ENCODE peak calls at places on chromosomes 1 and 21, in six cellular contexts. V is A673, Z is HFF-Myc, O is tibial artery, E is A549, X is IMR-90. R is an unnamed sample.

GRCh38 chr1:30718091-30718635 is 5.2 kb downstream of the MATN1 start:
- DNase-seq in E (peak), Z (peak), X (peak), V (peak), O (peak), R (peak)

GRCh38 chr1:95084317-95085176 is 11.8 kb upstream of the ALG14 start:
- DNase-seq in X (peak), V (peak), O (no peak), Z (peak), E (peak), R (no peak)

GRCh38 chr1:76130992-76131391 is 56.4 kb downstream of the ST6GALNAC3 start:
- DNase-seq in E (no peak), X (no peak), V (no peak), O (no peak), Z (no peak), R (no peak)

GRCh38 chr21:26557106-26557505 is 16.0 kb downstream of the CYYR1 start:
- DNase-seq in Z (no peak), X (no peak), V (peak), E (no peak), O (no peak), R (no peak)

GRCh38 chr1:70685300-70686286 is 274.5 kb downstream of the CTH start:
- DNase-seq in X (peak), E (peak), O (peak), V (peak), Z (peak), R (peak)

GRCh38 chr1:218659911-218660677 is 315.0 kb downstream of the TGFB2 start:
- DNase-seq in Z (no peak), X (no peak), V (no peak), E (no peak), O (no peak), R (no peak)

GRCh38 chr1:99292946-99293345 is 28.7 kb downstream of the PLPPR4 start:
- DNase-seq in E (no peak), O (no peak), Z (no peak), X (no peak), V (no peak), R (no peak)

GRCh38 chr1:156082111-156083091 is at the start of gene MEX3A:
- DNase-seq in Z (no peak), V (peak), X (peak), E (peak), O (peak), R (no peak)

GRCh38 chr1:240739754-240740153 is 127.8 kb upstream of the GREM2 start:
- DNase-seq in E (no peak), Z (no peak), X (peak), V (no peak), O (no peak), R (no peak)

GRCh38 chr1:62727656-62728396 is 39.6 kb upstream of the DOCK7 start:
- DNase-seq in E (no peak), V (no peak), X (peak), Z (no peak), O (no peak), R (no peak)

GRCh38 chr1:155166373-155167165 is 6.5 kb downstream of the KRTCAP2 start:
- DNase-seq in O (peak), Z (no peak), V (peak), X (no peak), E (no peak), R (no peak)

GRCh38 chr1:8349473-8349865 is 31.6 kb downstream of the SLC45A1 start:
- DNase-seq in X (no peak), V (no peak), O (no peak), E (no peak), Z (no peak), R (no peak)

GRCh38 chr1:235077571-235078479 is 50.8 kb downstream of the TOMM20 start:
- DNase-seq in O (no peak), Z (no peak), X (peak), E (peak), V (no peak), R (no peak)

GRCh38 chr1:54623216-54624007 is at the start of gene FAM151A:
- DNase-seq in O (no peak), Z (no peak), V (no peak), X (no peak), E (no peak), R (no peak)

GRCh38 chr1:88462481-88463261 is 221.4 kb upstream of the PKN2 start:
- DNase-seq in O (no peak), Z (no peak), X (peak), V (peak), E (peak), R (no peak)

GRCh38 chr1:53899206-53899628 is 5.2 kb downstream of the DIO1 start:
- DNase-seq in Z (no peak), V (no peak), E (no peak), X (peak), O (no peak), R (peak)

GRCh38 chr1:220221670-220222069 is 50.6 kb downstream of the RAB3GAP2 start:
- DNase-seq in X (no peak), V (no peak), E (no peak), Z (no peak), O (no peak), R (no peak)

GRCh38 chr1:26907071-26907922 is 6.5 kb downstream of the NR0B2 start:
- DNase-seq in O (no peak), V (no peak), Z (peak), E (peak), X (peak), R (peak)

GRCh38 chr1:234478152-234478480 is 863 bp downstream of the TARBP1 start:
- DNase-seq in E (peak), V (peak), X (peak), Z (no peak), O (peak), R (no peak)

DNA sequence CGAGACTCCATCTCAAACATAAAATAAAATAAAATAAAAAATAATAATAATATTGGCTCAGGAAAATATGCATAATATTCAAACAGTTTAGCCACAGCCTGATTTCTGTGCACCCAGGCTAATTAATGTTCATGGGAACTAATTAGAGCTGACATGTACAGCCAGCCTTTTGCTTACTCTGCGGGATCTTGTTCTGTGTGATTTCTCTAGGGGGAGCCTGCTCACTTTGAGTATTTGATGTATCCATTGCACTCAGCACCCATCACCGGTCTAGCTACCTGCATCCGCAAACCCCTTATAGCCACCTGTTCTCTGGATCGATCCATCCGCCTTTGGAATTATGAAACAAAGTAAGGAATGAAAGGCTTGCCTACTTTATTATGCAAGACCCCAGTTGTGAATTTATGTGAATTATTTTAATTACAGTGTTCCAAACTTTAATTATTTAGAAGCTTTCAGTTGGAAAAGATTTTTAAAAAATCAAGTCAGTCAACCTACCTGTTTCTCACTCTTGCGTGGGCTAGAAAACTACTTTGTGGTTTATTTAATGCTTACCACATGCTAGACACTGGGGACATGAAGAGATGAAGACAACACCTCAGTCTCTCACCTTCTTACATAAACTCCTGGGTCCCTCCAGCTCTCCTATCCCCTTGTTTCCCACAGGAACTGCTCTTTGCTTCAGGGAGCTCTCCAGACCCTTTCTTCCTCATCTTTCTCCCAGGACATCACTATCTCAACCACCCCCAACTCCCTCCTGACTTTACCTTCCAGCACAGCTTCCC is 25.4 kb downstream of the CFAP57 start:
- DNase-seq in E (no peak), X (no peak), Z (no peak), V (peak), O (no peak), R (no peak)
- TF ChIP-seq CTCF in E (no peak), X (no peak), Z (no peak), V (peak), O (no peak), R (no peak)

DNA sequence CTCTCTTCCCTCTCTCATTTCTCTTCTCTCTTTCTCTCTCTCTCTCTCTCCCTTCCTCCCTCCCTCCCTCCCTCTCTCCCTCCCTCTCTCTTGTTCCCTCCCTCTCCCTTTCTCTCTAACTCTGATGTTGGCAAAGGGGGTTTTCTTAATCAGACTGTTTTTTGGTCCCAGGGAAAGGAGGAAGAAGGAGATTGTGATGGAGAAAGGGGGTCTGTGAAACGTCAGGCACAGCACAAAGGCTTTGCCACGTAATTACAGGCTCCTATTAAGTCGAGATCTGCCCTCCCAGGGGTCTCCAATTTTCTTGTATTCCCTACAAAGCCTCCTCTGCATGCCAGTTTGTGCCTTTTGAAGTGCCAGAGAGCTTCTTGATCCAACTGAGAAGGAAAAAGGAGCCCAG is 920 bp upstream of the PRRX1 start:
- DNase-seq in V (no peak), Z (no peak), O (no peak), X (peak), E (no peak), R (no peak)
- H3K4me3 ChIP-seq in V (peak), Z (peak), O (peak), X (peak), E (peak), R (peak)

GRCh38 chr1:68346192-68346808 is 103.5 kb downstream of the RPE65 start:
- DNase-seq in Z (no peak), V (peak), X (peak), E (peak), O (no peak), R (no peak)
- TF ChIP-seq CTCF in Z (peak), V (peak), X (peak), E (peak), O (peak), R (peak)

DNA sequence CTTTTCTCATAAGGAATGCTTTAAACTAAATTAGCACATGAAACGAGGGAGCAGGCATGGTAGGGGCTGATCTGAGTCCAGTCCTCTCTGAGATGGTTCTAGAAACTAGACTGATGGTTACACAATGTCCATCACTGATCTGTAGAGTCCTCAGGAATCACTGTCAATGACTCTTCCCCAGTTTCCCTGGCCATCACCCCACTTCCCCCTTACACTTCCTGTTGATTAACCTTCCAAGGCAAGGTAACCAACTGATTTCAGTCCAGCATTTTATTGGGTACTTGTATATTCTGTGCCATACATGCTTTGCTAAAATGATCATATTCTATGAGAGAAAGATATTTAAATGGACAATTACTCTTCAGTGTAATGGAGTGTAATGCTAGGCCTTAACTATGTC is 100.6 kb upstream of the ARTN start:
- DNase-seq in V (no peak), E (no peak), X (no peak), Z (no peak), O (no peak), R (no peak)
- H3K4me3 ChIP-seq in V (no peak), E (no peak), X (no peak), Z (no peak), O (no peak), R (no peak)

GRCh38 chr1:209879539-209879938 is 51.8 kb downstream of the UTP25 start:
- DNase-seq in Z (no peak), X (no peak), O (no peak), V (no peak), E (peak), R (no peak)
- TF ChIP-seq CTCF in Z (no peak), X (no peak), O (no peak), V (no peak), E (no peak), R (no peak)

DNA sequence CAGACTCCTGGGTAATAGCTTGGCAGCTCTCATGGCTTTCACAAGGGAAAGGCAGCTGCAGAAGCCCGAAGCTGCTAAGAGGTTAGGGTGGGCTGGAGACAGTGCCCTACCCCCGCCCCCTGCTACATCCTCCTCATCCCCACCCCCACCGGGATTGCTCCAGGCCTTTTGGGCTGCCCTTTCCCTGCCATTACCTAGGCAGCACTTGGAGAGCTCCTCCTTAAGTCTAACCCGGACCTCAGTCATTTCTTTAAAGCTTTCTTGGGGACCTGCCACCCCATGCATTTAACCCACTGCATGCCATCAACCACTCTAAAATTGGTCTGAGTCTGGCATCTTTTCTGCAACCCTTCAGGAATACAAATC is 3.8 kb downstream of the ACKR1 start:
- DNase-seq in V (no peak), O (no peak), E (no peak), X (no peak), Z (no peak), R (no peak)
- H3K4me3 ChIP-seq in V (no peak), O (no peak), E (no peak), X (no peak), Z (no peak), R (no peak)

DNA sequence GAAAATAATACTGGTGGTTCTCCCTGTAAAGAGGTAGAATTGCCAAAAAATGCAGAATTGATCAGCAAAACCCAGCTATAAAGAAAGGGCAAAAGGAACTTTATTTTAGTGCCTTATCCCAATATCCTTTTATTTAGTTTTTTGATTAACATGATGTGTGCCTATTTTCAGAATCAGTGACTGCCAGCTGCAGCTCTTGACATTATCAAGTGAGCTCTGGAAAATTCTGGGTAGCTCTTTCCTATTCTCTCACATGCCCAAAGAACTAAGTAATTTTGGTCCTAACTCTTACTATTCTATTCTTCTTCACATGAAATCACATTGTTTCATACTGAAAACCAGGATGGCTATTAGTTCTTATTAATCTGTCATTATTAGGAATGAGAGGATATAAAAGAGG is 22.1 kb downstream of the WNT2B start:
- DNase-seq in Z (no peak), E (no peak), V (no peak), X (no peak), O (no peak), R (no peak)
- TF ChIP-seq CTCF in Z (no peak), E (no peak), V (no peak), X (no peak), O (no peak), R (no peak)

DNA sequence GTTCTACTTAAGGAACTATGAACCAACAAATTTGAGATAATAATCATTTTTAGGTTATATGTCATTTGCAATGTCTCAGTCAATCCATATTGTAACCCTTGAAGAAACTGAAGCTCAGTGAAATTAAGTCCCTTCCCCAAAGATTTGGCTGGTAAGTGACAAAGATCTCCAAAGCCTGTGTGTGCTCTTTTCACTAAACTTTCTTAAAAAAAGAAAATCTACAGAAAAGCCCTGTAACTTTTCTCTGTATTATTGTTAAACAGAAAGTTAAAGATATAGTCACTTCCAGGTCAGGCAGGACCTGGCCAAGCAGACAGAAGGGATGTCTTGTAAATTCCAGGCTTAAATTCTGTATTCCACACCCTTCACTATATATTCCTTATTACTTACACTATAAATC is 1.5 kb downstream of the LIX1L start:
- DNase-seq in Z (no peak), X (no peak), V (no peak), O (no peak), E (no peak), R (no peak)
- H3K4me3 ChIP-seq in Z (peak), X (peak), V (peak), O (peak), E (peak), R (peak)

GRCh38 chr21:30257773-30258172 is 25.0 kb downstream of the KRTAP24-1 start:
- DNase-seq in X (no peak), O (no peak), Z (peak), V (peak), E (peak), R (no peak)
- TF ChIP-seq CTCF in X (no peak), O (no peak), Z (peak), V (peak), E (no peak), R (no peak)

R was measured in AG09309.